ENCODE peak calls at places on chromosomes 13 and 19, in eight cellular contexts. K, Z, Y, T, E, H, I and U are unnamed samples.

GRCh38 chr13:89066868-89067466 is 1395.8 kb downstream of the SLITRK5 start:
- DNase-seq in K (no peak), Z (peak; percentile 0), Y (no peak), T (peak; percentile 30), E (peak; percentile 70), H (peak; percentile 31), I (no peak), U (no peak)

GRCh38 chr19:3178377-3178972 is at the start of gene S1PR4:
- DNase-seq in K (no peak), Z (no peak), Y (no peak), T (no peak), E (no peak), H (no peak), I (peak; percentile 47), U (no peak)

GRCh38 chr19:38538386-38538785 is 79.4 kb downstream of the MAP4K1 start:
- DNase-seq in K (no peak), Z (no peak), Y (no peak), T (no peak), E (no peak), H (no peak), I (no peak), U (no peak)

GRCh38 chr19:2476451-2477140 is 669 bp downstream of the GADD45B start:
- DNase-seq in K (peak; percentile 16), Z (peak; percentile 47), Y (no peak), T (peak; percentile 77), E (no peak), H (peak; percentile 52), I (no peak), U (no peak)

GRCh38 chr19:20044663-20045062 is 5.4 kb upstream of the ZNF682 start:
- DNase-seq in K (no peak), Z (no peak), Y (no peak), T (no peak), E (no peak), H (no peak), I (no peak), U (no peak)

GRCh38 chr19:4446801-4447200 is 10.8 kb downstream of the UBXN6 start:
- DNase-seq in K (no peak), Z (no peak), Y (no peak), T (no peak), E (no peak), H (no peak), I (no peak), U (no peak)

GRCh38 chr19:50555447-50556235 is 12.6 kb downstream of the LRRC4B start:
- DNase-seq in K (no peak), Z (peak; percentile 1), Y (no peak), T (no peak), E (no peak), H (no peak), I (no peak), U (no peak)

GRCh38 chr19:48999481-49000325 is 6.0 kb downstream of the RUVBL2 start:
- DNase-seq in K (peak; percentile 50), Z (peak; percentile 60), Y (no peak), T (peak; percentile 77), E (peak; percentile 57), H (peak; percentile 56), I (no peak), U (no peak)

GRCh38 chr13:99657848-99658265 is 156.6 kb downstream of the TM9SF2 start:
- DNase-seq in K (no peak), Z (peak; percentile 17), Y (no peak), T (peak; percentile 29), E (no peak), H (no peak), I (no peak), U (no peak)

GRCh38 chr19:29529646-29530548 is 4.1 kb downstream of the VSTM2B start:
- DNase-seq in K (no peak), Z (no peak), Y (no peak), T (no peak), E (no peak), H (no peak), I (no peak), U (no peak)